ENCODE peak calls at places on chromosome 4, in seven cellular contexts. H, O, Q, B, Z, T and M are unnamed samples.

GRCh38 chr4:8834681-8835220 is 36.9 kb downstream of the HMX1 start:
- DNase-seq in H (no peak), O (no peak), Q (no peak), B (no peak), Z (no peak), T (no peak), M (no peak)

GRCh38 chr4:58138786-58139185 is 1028.6 kb upstream of the IGFBP7 start:
- DNase-seq in H (no peak), O (no peak), Q (no peak), B (no peak), Z (no peak), T (no peak), M (no peak)

GRCh38 chr4:40916880-40917279 is 167.1 kb downstream of the NSUN7 start:
- DNase-seq in H (no peak), O (peak), Q (no peak), B (peak), Z (peak), T (no peak), M (peak)

GRCh38 chr4:185020863-185021761 is 2.8 kb downstream of the HELT start:
- DNase-seq in H (no peak), O (no peak), Q (no peak), B (no peak), Z (no peak), T (no peak), M (no peak)

GRCh38 chr4:102783006-102783405 is 22.2 kb upstream of the MANBA start:
- DNase-seq in H (no peak), O (no peak), Q (no peak), B (no peak), Z (no peak), T (no peak), M (no peak)

GRCh38 chr4:90030953-90031352 is 96.2 kb upstream of the CCSER1 start:
- DNase-seq in H (no peak), O (no peak), Q (no peak), B (no peak), Z (no peak), T (no peak), M (peak)

GRCh38 chr4:147714575-147715401 is 17.1 kb upstream of the ARHGAP10 start:
- DNase-seq in H (no peak), O (no peak), Q (no peak), B (no peak), Z (no peak), T (peak), M (peak)

GRCh38 chr4:11548529-11549176 is 120.0 kb upstream of the HS3ST1 start:
- DNase-seq in H (no peak), O (no peak), Q (no peak), B (peak), Z (no peak), T (peak), M (no peak)

GRCh38 chr4:32560306-32560705 is 1840.1 kb downstream of the PCDH7 start:
- DNase-seq in H (no peak), O (no peak), Q (no peak), B (no peak), Z (no peak), T (peak), M (peak)

GRCh38 chr4:46388860-46389259 is 1.1 kb downstream of the GABRA2 start:
- DNase-seq in H (no peak), O (no peak), Q (no peak), B (no peak), Z (no peak), T (no peak), M (peak)

GRCh38 chr4:46389301-46389761 is 597 bp downstream of the GABRA2 start:
- DNase-seq in H (no peak), O (no peak), Q (no peak), B (no peak), Z (no peak), T (no peak), M (peak)

GRCh38 chr4:46387956-46388355 is 2.0 kb downstream of the GABRA2 start:
- DNase-seq in H (no peak), O (no peak), Q (no peak), B (no peak), Z (no peak), T (no peak), M (peak)

GRCh38 chr4:46385235-46385634 is 4.7 kb downstream of the GABRA2 start:
- DNase-seq in H (no peak), O (no peak), Q (no peak), B (no peak), Z (no peak), T (no peak), M (no peak)

GRCh38 chr4:46386570-46386969 is 3.4 kb downstream of the GABRA2 start:
- DNase-seq in H (no peak), O (no peak), Q (no peak), B (no peak), Z (no peak), T (no peak), M (peak)
- TF ChIP-seq CTCF in H (no peak), O (no peak), Q (no peak), B (no peak), Z (no peak), T (peak), M (peak)

GRCh38 chr4:107931775-107932321 is 499 bp downstream of the CYP2U1 start:
- DNase-seq in H (no peak), O (peak), Q (peak), B (peak), Z (peak), T (peak), M (no peak)
- TF ChIP-seq CTCF in H (no peak), O (no peak), Q (no peak), B (no peak), Z (no peak), T (no peak), M (no peak)

DNA sequence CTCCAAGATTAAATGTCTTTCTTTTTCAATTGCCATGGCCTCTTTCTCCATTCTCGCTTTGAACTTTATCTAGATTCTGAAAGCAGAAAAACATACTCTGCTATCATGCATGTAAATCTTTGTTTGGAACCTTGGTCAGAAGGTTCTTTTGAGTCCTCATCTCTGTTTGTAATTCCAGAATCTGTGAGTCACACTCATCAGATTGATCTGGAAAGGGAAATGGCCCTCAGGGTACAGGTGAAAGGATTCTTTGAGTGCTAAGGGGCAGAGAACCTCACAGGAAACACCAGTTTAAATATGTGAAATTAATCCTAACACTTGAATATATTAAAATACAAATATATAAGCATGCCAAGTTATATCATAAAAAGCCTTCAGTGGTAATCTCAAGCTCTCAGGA is 211.0 kb upstream of the ADGRL3 start:
- DNase-seq in H (no peak), O (no peak), Q (no peak), B (no peak), Z (no peak), T (no peak), M (no peak)
- TF ChIP-seq CTCF in H (no peak), O (no peak), Q (no peak), B (no peak), Z (no peak), T (no peak), M (no peak)

DNA sequence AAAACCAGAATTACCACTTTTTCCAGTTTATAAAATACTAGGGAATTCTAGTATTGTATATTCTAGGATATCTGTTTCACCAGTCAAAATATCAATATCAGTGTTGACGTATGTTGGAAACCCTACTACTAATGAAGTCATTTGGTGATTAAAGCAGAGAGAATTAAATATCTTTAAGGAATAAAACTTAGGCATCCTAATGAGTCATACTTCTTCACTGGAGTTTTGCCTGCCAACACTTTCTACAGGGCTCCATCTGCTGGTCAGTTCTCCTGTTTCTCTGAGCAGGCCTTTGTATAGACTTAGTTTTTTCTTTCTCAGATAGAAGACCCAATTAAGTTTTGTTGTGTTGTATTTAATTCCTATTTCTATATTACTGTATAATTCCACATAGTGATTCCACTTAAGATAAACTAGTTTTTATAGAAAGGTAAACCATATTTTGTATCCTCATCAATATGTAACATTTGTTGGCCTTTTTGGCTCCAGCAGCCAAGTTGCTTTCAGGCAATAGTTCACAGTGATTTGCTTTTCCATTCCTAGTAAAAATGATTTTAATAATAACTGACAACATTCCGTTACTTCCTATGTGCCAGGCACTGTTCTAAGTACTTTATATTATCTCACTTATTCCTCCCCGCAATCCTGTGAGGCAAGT is 3.5 kb downstream of the AP1AR start:
- DNase-seq in H (peak), O (peak), Q (no peak), B (peak), Z (no peak), T (peak), M (peak)
- TF ChIP-seq CTCF in H (no peak), O (peak), Q (peak), B (peak), Z (peak), T (peak), M (peak)

DNA sequence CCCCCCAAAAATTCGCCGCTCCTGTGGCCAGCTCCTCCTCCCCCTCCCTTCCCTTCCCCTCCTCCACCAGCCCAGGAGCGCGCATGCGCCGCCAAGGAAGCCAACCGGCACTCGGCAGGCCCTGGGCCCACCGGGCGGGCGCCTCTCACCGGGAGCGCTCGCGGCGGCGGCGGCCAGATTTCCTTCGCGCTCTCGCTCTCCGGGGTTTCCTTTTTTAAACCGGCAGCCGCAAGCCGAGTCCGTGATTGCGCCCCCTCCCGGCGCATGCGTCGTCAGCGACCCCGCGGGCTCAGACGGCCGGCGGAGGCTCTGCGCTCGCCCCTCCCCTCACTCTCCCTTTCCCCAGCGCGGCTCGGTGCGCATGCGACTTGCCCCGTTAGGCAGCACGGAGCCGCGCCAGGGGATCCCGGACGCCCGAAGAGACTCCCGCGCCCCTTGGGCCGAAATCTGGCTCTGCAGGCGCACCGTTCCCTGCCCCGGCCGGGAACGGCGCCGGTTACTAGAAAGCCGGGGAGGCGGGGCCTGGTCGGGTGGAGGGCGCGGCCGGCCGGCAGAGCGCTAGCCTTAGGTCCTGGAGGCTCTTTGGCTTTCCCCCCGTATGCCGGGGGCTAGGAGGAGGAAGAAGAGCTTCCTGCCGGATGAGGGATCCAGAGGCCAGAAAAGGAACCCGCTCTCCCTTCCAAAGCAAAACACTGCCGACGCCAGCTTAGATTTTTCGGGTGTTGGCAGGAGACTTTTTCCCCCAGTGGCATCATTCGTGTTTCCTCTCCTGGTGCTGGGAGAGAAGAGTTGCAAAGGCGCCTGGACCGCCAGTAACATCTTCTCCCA is at the start of gene CLOCK:
- DNase-seq in H (peak), O (peak), Q (peak), B (peak), Z (peak), T (peak), M (peak)
- TF ChIP-seq CTCF in H (no peak), O (peak), Q (peak), B (peak), Z (peak), T (peak), M (peak)

GRCh38 chr4:93776386-93777080 is 52.0 kb upstream of the ATOH1 start:
- DNase-seq in H (no peak), O (no peak), Q (no peak), B (no peak), Z (no peak), T (peak), M (peak)

GRCh38 chr4:93780080-93780479 is 48.5 kb upstream of the ATOH1 start:
- DNase-seq in H (no peak), O (no peak), Q (no peak), B (no peak), Z (no peak), T (no peak), M (no peak)

GRCh38 chr4:93777081-93777460 is 51.5 kb upstream of the ATOH1 start:
- DNase-seq in H (no peak), O (no peak), Q (no peak), B (no peak), Z (no peak), T (no peak), M (no peak)

GRCh38 chr4:93781198-93781597 is 47.4 kb upstream of the ATOH1 start:
- DNase-seq in H (no peak), O (no peak), Q (no peak), B (no peak), Z (no peak), T (no peak), M (no peak)

DNA sequence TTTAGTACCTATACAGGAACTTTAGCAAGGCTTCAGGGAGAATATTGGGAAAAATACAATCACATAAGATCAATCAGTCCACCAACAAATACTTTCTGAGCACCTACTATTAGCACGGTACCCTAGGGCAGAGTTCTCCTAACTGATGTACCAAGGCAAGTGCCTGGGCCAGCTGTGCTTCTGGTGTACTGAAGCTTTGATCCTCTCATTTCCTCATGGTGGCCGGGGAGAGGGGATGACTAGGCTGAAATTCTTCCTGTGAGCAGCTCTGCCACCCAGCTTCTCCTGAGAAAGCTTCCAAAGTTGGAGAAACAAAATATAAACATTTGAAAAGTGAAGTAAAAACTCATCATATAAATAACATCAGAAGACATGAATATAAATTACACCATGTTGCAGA is 49.3 kb upstream of the ATOH1 start:
- DNase-seq in H (no peak), O (no peak), Q (no peak), B (no peak), Z (no peak), T (no peak), M (no peak)
- TF ChIP-seq CTCF in H (no peak), O (no peak), Q (no peak), B (no peak), Z (no peak), T (no peak), M (no peak)

GRCh38 chr4:6673660-6674499 is 19.8 kb upstream of the S100P start:
- DNase-seq in H (peak), O (peak), Q (peak), B (peak), Z (peak), T (peak), M (peak)
- TF ChIP-seq CTCF in H (no peak), O (no peak), Q (peak), B (no peak), Z (no peak), T (no peak), M (no peak)

DNA sequence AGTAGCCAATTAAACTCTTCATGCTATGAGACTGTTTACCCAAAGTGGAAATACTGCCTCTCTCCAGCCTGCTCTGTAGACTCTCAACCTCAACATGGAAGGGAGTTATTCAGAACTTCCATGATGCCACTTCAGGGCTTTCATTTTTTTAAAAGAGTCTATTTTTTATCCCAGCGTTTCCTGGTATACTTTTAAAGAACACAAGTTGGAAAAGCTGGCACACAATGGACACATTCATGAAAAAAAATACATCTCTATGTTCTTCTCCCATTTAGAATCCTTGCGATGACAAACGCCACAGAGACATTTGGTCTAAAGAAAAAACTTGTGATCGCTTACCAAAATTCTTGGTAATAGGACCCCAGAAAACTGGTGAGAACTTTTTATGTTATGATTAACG is 126.2 kb downstream of the PRSS12 start:
- DNase-seq in H (no peak), O (no peak), Q (no peak), B (no peak), Z (no peak), T (no peak), M (no peak)
- TF ChIP-seq CTCF in H (no peak), O (no peak), Q (no peak), B (no peak), Z (no peak), T (no peak), M (no peak)

GRCh38 chr4:116180056-116180690 is 905.2 kb downstream of the TRAM1L1 start:
- DNase-seq in H (no peak), O (no peak), Q (no peak), B (no peak), Z (no peak), T (no peak), M (peak)
- TF ChIP-seq CTCF in H (no peak), O (no peak), Q (no peak), B (peak), Z (no peak), T (peak), M (peak)